ENCODE peak calls at places on chromosomes 2 and 18, in five cellular contexts. W, V, F, A and M are unnamed samples.
A peak's percentile ranks its signal among the peaks of the same experiment; 100 is the strongest.

GRCh38 chr2:44005831-44006230 is 10.0 kb upstream of the LRPPRC start:
- DNase-seq in W (no peak), V (no peak), F (no peak), A (no peak), M (no peak)

GRCh38 chr18:79400591-79401381 is 5.1 kb downstream of the NFATC1 start:
- DNase-seq in W (peak; percentile 56), V (no peak), F (no peak), A (peak; percentile 28), M (peak; percentile 84)

GRCh38 chr2:54641988-54642387 is 81.5 kb upstream of the EML6 start:
- DNase-seq in W (no peak), V (no peak), F (no peak), A (peak; percentile 57), M (no peak)

GRCh38 chr18:6598657-6599056 is 130.9 kb upstream of the ARHGAP28 start:
- DNase-seq in W (no peak), V (no peak), F (no peak), A (no peak), M (no peak)

GRCh38 chr2:48548871-48549270 is 18.9 kb downstream of the STON1 start:
- DNase-seq in W (no peak), V (no peak), F (no peak), A (no peak), M (no peak)

GRCh38 chr2:240626531-240627300 is 1.4 kb downstream of the GPR35 start:
- DNase-seq in W (peak; percentile 20), V (peak; percentile 14), F (peak; percentile 10), A (peak; percentile 38), M (no peak)

GRCh38 chr2:20141056-20141762 is 83.7 kb downstream of the SDC1 start:
- DNase-seq in W (no peak), V (no peak), F (peak; percentile 25), A (peak; percentile 78), M (no peak)

GRCh38 chr2:218839430-218839829 is 7.8 kb upstream of the PRKAG3 start:
- DNase-seq in W (no peak), V (no peak), F (no peak), A (no peak), M (no peak)

GRCh38 chr2:47422016-47422415 is 19.1 kb downstream of the MSH2 start:
- DNase-seq in W (no peak), V (no peak), F (no peak), A (no peak), M (no peak)

GRCh38 chr2:642431-642815 is 34.8 kb downstream of the TMEM18 start:
- DNase-seq in W (no peak), V (no peak), F (no peak), A (no peak), M (no peak)

GRCh38 chr2:10169053-10169578 is 46.6 kb downstream of the RRM2 start:
- DNase-seq in W (no peak), V (no peak), F (no peak), A (no peak), M (no peak)

GRCh38 chr18:26741041-26741440 is 124.5 kb downstream of the AQP4 start:
- DNase-seq in W (no peak), V (no peak), F (no peak), A (no peak), M (no peak)

GRCh38 chr2:24456610-24457556 is 34.2 kb upstream of the NCOA1 start:
- DNase-seq in W (no peak), V (peak; percentile 89), F (peak; percentile 43), A (peak; percentile 79), M (no peak)

GRCh38 chr18:35592298-35592697 is 10.8 kb downstream of the GALNT1 start:
- DNase-seq in W (no peak), V (no peak), F (no peak), A (no peak), M (peak; percentile 47)

GRCh38 chr2:159094173-159094737 is 125.8 kb downstream of the TANC1 start:
- DNase-seq in W (no peak), V (peak; percentile 79), F (peak; percentile 25), A (peak; percentile 51), M (no peak)

GRCh38 chr18:76821356-76821874 is 942 bp upstream of the ZNF236 start:
- DNase-seq in W (no peak), V (no peak), F (no peak), A (no peak), M (no peak)

DNA sequence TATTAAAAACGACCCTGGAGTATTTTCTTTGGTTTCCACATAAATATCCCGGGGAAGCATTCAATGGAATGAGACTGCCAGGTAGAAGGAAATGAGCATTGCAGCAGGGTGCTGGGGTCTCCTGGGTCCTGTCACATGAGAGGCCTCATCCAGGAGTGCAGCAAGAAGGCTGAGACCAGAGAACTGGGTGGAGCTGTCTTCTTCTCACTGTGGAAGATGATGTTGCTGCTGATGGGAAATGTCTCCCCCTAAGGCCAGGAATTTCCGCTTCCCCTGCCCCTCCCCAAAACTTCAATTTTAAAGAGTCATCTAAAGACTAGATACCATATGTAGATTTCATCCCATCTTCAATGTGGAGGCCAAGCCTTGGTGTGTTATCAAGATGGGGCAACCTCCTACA is 95.2 kb upstream of the SIX2 start:
- DNase-seq in W (no peak), V (no peak), F (no peak), A (no peak), M (no peak)
- TF ChIP-seq CTCF in W (no peak), V (no peak), F (no peak), A (no peak), M (no peak)

DNA sequence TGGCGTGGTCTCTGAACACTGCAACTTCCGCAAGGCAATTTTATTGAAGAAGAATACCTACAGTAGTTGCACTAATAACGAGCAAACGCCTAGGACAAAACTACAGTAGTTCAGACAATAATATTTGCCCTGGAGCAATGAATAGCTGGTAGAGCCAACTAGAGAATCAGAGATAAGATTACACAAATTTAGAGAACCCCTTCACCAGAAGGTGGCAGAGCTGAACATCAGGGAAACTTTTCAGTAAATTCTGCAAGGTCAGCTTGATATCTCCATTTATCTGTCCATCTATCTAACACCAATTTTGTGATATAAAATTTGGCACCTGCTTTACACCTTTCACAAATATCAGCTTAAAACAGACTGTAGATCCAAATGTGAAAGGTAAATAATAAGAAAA is 43.8 kb downstream of the CDH19 start:
- DNase-seq in W (no peak), V (no peak), F (no peak), A (no peak), M (no peak)
- TF ChIP-seq CTCF in W (no peak), V (no peak), F (no peak), A (no peak), M (no peak)

DNA sequence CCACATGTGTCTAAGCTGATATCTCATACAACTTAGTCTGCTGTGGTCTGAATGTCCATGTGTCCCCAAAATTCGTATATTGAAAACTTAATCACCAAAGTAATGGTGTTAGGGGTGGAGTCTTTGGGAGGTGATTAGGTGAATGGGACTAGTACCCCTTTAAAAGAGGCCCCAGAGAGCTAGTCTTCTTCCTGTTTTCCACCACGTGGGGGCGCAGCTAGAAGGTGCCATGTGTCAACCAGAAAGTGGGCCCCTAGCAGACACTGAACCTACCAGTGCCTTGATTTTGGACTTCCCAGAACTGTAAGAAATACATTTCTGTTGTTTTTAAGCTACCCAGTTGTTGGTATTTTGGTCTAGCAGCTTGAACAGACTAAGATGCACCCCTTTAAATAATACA is 86.6 kb downstream of the ASB1 start:
- DNase-seq in W (no peak), V (no peak), F (no peak), A (no peak), M (peak; percentile 72)
- TF ChIP-seq CTCF in W (no peak), V (no peak), F (peak; percentile 9), A (peak; percentile 31), M (peak; percentile 44)

GRCh38 chr2:201118121-201118956 is 2.4 kb downstream of the CFLAR start:
- DNase-seq in W (peak; percentile 87), V (peak; percentile 85), F (peak; percentile 84), A (peak; percentile 92), M (peak; percentile 76)

GRCh38 chr2:201114846-201115245 is 1.1 kb upstream of the CFLAR start:
- DNase-seq in W (no peak), V (no peak), F (no peak), A (no peak), M (no peak)

GRCh38 chr2:201118957-201119848 is 3.2 kb downstream of the CFLAR start:
- DNase-seq in W (no peak), V (no peak), F (no peak), A (no peak), M (no peak)

GRCh38 chr2:201116115-201116958 is at the start of gene CFLAR:
- DNase-seq in W (peak; percentile 84), V (peak; percentile 75), F (peak; percentile 57), A (peak; percentile 86), M (peak; percentile 85)

DNA sequence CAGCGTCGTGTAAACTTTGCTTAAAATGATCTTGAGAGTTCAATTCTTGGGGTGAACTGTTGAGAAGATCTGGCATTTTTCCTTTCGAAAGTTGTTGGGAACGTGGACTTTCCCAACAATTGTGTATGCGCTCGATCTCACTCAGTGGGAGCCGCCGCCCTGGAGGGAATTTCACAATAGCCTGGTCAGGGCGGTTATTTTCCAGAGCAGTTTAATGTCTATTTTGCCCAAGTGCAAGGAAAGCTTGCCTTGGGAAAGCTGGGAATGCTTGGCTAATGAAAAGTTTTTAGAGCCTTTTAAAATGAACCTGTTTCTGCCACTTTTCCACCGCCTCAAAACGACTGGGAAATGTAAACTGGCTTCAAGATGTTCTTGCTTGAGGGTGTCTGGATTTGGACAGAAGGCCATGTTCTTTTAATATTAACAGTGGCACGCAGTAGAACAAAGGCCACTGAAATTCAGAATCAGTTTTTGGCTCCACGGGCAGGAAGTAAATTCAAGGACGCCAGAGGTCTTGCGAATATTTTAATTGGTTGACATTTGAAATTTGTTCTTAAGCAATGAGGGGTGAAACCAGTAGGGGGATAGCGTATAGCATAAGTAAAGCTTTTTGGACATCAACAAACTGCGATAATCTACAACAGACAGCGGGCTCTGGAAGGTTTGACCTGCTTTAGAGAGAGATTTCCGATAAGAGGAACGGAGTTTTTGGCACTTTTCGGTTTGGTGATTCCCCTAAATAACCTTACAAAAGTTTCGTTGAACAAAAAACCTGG is 1.2 kb downstream of the CFLAR start:
- DNase-seq in W (peak; percentile 50), V (peak; percentile 83), F (peak; percentile 76), A (peak; percentile 73), M (peak; percentile 63)
- TF ChIP-seq CTCF in W (peak; percentile 28), V (no peak), F (peak; percentile 24), A (peak; percentile 40), M (peak; percentile 10)

GRCh38 chr18:668263-668662 is 10.8 kb downstream of the TYMS start:
- DNase-seq in W (no peak), V (no peak), F (no peak), A (no peak), M (no peak)

GRCh38 chr18:666628-667027 is 9.2 kb downstream of the TYMS start:
- DNase-seq in W (no peak), V (no peak), F (no peak), A (no peak), M (no peak)

GRCh38 chr18:669077-669476 is 11.6 kb downstream of the TYMS start:
- DNase-seq in W (no peak), V (no peak), F (no peak), A (no peak), M (no peak)

GRCh38 chr18:662197-662596 is 4.7 kb downstream of the TYMS start:
- DNase-seq in W (no peak), V (no peak), F (no peak), A (no peak), M (no peak)

GRCh38 chr18:666177-666576 is 8.7 kb downstream of the TYMS start:
- DNase-seq in W (no peak), V (no peak), F (no peak), A (no peak), M (no peak)
- TF ChIP-seq CTCF in W (no peak), V (no peak), F (no peak), A (no peak), M (peak; percentile 15)

GRCh38 chr2:58794103-58794502 is 553.0 kb upstream of the FANCL start:
- DNase-seq in W (no peak), V (no peak), F (no peak), A (no peak), M (no peak)
- TF ChIP-seq CTCF in W (no peak), V (no peak), F (no peak), A (no peak), M (no peak)